ENCODE peak calls at places on chromosome 10, in four cellular contexts. H, D, E and N are unnamed samples. For H3K27me3, the result is how much of the 10 kb centered on the place peaks cover.

GRCh38 chr10:70730955-70731354 is 54.2 kb downstream of the TBATA start:
- DNase-seq in H (no peak), D (no peak), E (no peak), N (no peak)

GRCh38 chr10:71719042-71719441 is 536 bp downstream of the C10orf105 start:
- DNase-seq in H (no peak), E (no peak), D (no peak), N (no peak)

GRCh38 chr10:87927091-87927490 is 63.7 kb downstream of the PTEN start:
- DNase-seq in H (no peak), E (no peak), D (no peak), N (no peak)

GRCh38 chr10:75857269-75857846 is 425.9 kb downstream of the LRMDA start:
- DNase-seq in H (no peak), E (no peak), D (no peak), N (peak)

GRCh38 chr10:48444861-48445841 is 138.7 kb downstream of the MAPK8 start:
- DNase-seq in H (no peak), D (no peak), E (no peak), N (peak)

GRCh38 chr10:102644066-102644645 is at the start of gene TRIM8:
- DNase-seq in D (peak), E (no peak), H (peak), N (no peak)

GRCh38 chr10:58638406-58638805 is 125.7 kb downstream of the BICC1 start:
- DNase-seq in D (no peak), H (no peak), E (peak), N (no peak)

GRCh38 chr10:79081353-79082034 is 12.7 kb downstream of the ZMIZ1 start:
- DNase-seq in H (no peak), E (peak), D (no peak), N (no peak)

GRCh38 chr10:131212763-131213325 is 98.7 kb downstream of the TCERG1L start:
- DNase-seq in D (no peak), H (no peak), E (no peak), N (no peak)

GRCh38 chr10:1733720-1734119 is 3.6 kb downstream of the ADARB2 start:
- DNase-seq in H (no peak), E (no peak), D (no peak), N (no peak)

GRCh38 chr10:124928084-124928483 is 13.8 kb upstream of the ZRANB1 start:
- DNase-seq in H (no peak), E (no peak), D (no peak), N (no peak)

GRCh38 chr10:42926831-42927230 is 144.2 kb downstream of the BMS1 start:
- DNase-seq in E (peak), H (no peak), D (no peak), N (peak)

GRCh38 chr10:12341526-12341925 is 7.8 kb upstream of the CAMK1D start:
- DNase-seq in D (no peak), E (no peak), H (no peak), N (no peak)

GRCh38 chr10:70223728-70224127 is 9.5 kb downstream of the PPA1 start:
- DNase-seq in E (no peak), D (no peak), H (no peak), N (no peak)

GRCh38 chr10:34275626-34276025 is 539.5 kb downstream of the PARD3 start:
- DNase-seq in H (no peak), E (no peak), D (no peak), N (no peak)

GRCh38 chr10:62517252-62517651 is 143.1 kb downstream of the ZNF365 start:
- DNase-seq in D (no peak), E (no peak), H (no peak), N (no peak)

GRCh38 chr10:48494073-48494472 is 110.8 kb downstream of the ARHGAP22 start:
- DNase-seq in D (peak), H (no peak), E (no peak), N (peak)

GRCh38 chr10:106857213-106857612 is 307.3 kb downstream of the SORCS1 start:
- DNase-seq in E (no peak), D (no peak), H (no peak), N (no peak)

GRCh38 chr10:129965418-129965793 is 1.3 kb upstream of the EBF3 start:
- DNase-seq in D (no peak), H (no peak), E (no peak), N (peak)

GRCh38 chr10:133278577-133279265 is 2.1 kb upstream of the ADAM8 start:
- DNase-seq in H (peak), D (peak), E (peak), N (no peak)

GRCh38 chr10:73819513-73820093 is 8.2 kb upstream of the NDST2 start:
- DNase-seq in D (peak), H (no peak), E (peak), N (peak)

GRCh38 chr10:32057041-32057372 is 782 bp upstream of the KIF5B start:
- DNase-seq in E (no peak), H (no peak), D (no peak), N (peak)

GRCh38 chr10:98293550-98294269 is 25.7 kb upstream of the LOXL4 start:
- DNase-seq in H (no peak), E (no peak), D (no peak), N (no peak)

GRCh38 chr10:87090779-87091178 is 3.9 kb downstream of the GLUD1 start:
- DNase-seq in D (no peak), H (no peak), E (no peak), N (no peak)

GRCh38 chr10:80526742-80527141 is 11.0 kb upstream of the SH2D4B start:
- DNase-seq in D (no peak), H (no peak), E (no peak), N (no peak)

GRCh38 chr10:48247680-48248079 is 26.8 kb downstream of the FRMPD2 start:
- DNase-seq in E (no peak), H (no peak), D (no peak), N (no peak)

GRCh38 chr10:103861501-103861900 is 6.1 kb upstream of the SH3PXD2A start:
- DNase-seq in H (no peak), D (no peak), E (peak), N (no peak)

GRCh38 chr10:102904337-102904736 is 13.8 kb upstream of the CNNM2 start:
- DNase-seq in H (no peak), D (no peak), E (no peak), N (no peak)

GRCh38 chr10:5163487-5163886 is 21.5 kb downstream of the AKR1C8 start:
- DNase-seq in H (no peak), D (no peak), E (no peak), N (no peak)

GRCh38 chr10:35707642-35708425 is 65.7 kb upstream of the FZD8 start:
- DNase-seq in D (no peak), E (no peak), H (no peak), N (no peak)

GRCh38 chr10:14160299-14160698 is 170.4 kb downstream of the FRMD4A start:
- DNase-seq in H (no peak), E (no peak), D (no peak), N (no peak)

GRCh38 chr10:14158575-14158974 is 172.1 kb downstream of the FRMD4A start:
- DNase-seq in E (no peak), H (no peak), D (no peak), N (no peak)

GRCh38 chr10:14153570-14154055 is 177.1 kb downstream of the FRMD4A start:
- DNase-seq in E (peak), H (no peak), D (no peak), N (peak)

DNA sequence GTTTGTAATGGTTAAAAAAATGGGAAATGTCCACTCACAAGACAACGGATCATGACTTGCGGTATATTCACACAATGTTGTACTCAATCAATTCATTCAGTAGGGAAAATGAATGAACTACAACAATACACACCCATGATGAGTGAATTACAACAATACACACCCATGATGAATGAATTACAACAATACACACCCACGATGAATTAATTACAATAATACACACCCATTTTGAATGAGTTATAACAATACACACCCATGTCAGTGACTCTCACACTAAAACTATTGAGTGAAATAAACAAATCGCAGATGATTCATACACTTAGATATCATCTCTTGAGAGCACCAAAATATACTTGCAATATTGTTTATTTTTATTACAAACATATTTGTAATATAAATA is 174.6 kb downstream of the FRMD4A start:
- DNase-seq in H (no peak), E (no peak), D (no peak), N (no peak)
- H3K27me3 ChIP-seq in H (under half), E (under half), D (under half), N (under half)

GRCh38 chr10:49678827-49679479 is 498 bp upstream of the C10orf53 start:
- DNase-seq in D (no peak), H (no peak), E (no peak), N (no peak)
- H3K27me3 ChIP-seq in D (under half), H (under half), E (under half), N (under half)

GRCh38 chr10:23204773-23205172 is 12.7 kb downstream of the PTF1A start:
- DNase-seq in D (no peak), H (no peak), E (no peak), N (peak)
- H3K27me3 ChIP-seq in D (under half), H (under half), E (under half), N (half or more)

GRCh38 chr10:121478590-121478989 is 119.7 kb downstream of the FGFR2 start:
- DNase-seq in D (no peak), H (no peak), E (no peak), N (no peak)

GRCh38 chr10:121484401-121484800 is 113.8 kb downstream of the FGFR2 start:
- DNase-seq in D (no peak), E (no peak), H (no peak), N (no peak)

GRCh38 chr10:121485443-121486139 is 112.7 kb downstream of the FGFR2 start:
- DNase-seq in D (no peak), H (no peak), E (no peak), N (no peak)

GRCh38 chr10:121486906-121487305 is 111.3 kb downstream of the FGFR2 start:
- DNase-seq in D (no peak), H (no peak), E (no peak), N (no peak)

GRCh38 chr10:121481222-121481621 is 117.0 kb downstream of the FGFR2 start:
- DNase-seq in E (no peak), H (no peak), D (no peak), N (no peak)
- H3K27me3 ChIP-seq in E (under half), H (under half), D (under half), N (under half)

GRCh38 chr10:117543245-117543998 is 876 bp downstream of the EMX2 start:
- DNase-seq in H (no peak), D (no peak), E (peak), N (peak)
- H3K27me3 ChIP-seq in H (half or more), D (half or more), E (half or more), N (half or more)